ENCODE peak calls at places on chromosomes 6 and 20, in four cellular contexts. One of them, this sample, is unnamed.

GRCh38 chr6:53302678-53303360 is 45.9 kb downstream of the ELOVL5 start:
- DNase-seq in HepG2: peak; percentile 39
- DNase-seq in neural progenitor cell: no peak
- DNase-seq in Panc1: no peak
- DNase-seq in this sample: no peak

GRCh38 chr20:48975955-48976354 is 54.4 kb downstream of the ARFGEF2 start:
- DNase-seq in HepG2: no peak
- DNase-seq in neural progenitor cell: no peak
- DNase-seq in Panc1: no peak
- DNase-seq in this sample: no peak

GRCh38 chr6:82877213-82878195 is 188.1 kb downstream of the UBE3D start:
- DNase-seq in HepG2: no peak
- DNase-seq in neural progenitor cell: no peak
- DNase-seq in Panc1: no peak
- DNase-seq in this sample: no peak

GRCh38 chr6:37624606-37625574 is 72.8 kb downstream of the MDGA1 start:
- DNase-seq in HepG2: no peak
- DNase-seq in neural progenitor cell: no peak
- DNase-seq in Panc1: no peak
- DNase-seq in this sample: no peak

GRCh38 chr20:45937765-45938164 is 3.3 kb downstream of the PCIF1 start:
- DNase-seq in HepG2: no peak
- DNase-seq in neural progenitor cell: no peak
- DNase-seq in Panc1: no peak
- DNase-seq in this sample: no peak

GRCh38 chr6:29864037-29864795 is 36.6 kb downstream of the HLA-G start:
- DNase-seq in HepG2: no peak
- DNase-seq in neural progenitor cell: no peak
- DNase-seq in Panc1: no peak
- DNase-seq in this sample: no peak

GRCh38 chr6:35776364-35777215 is at the start of gene CLPSL2:
- DNase-seq in HepG2: no peak
- DNase-seq in neural progenitor cell: peak; percentile 71
- DNase-seq in Panc1: no peak
- DNase-seq in this sample: no peak

GRCh38 chr6:50989123-50989522 is 170.5 kb downstream of the TFAP2B start:
- DNase-seq in HepG2: no peak
- DNase-seq in neural progenitor cell: no peak
- DNase-seq in Panc1: no peak
- DNase-seq in this sample: no peak

GRCh38 chr6:105504660-105505059 is 101.8 kb upstream of the PREP start:
- DNase-seq in HepG2: no peak
- DNase-seq in neural progenitor cell: no peak
- DNase-seq in Panc1: no peak
- DNase-seq in this sample: no peak

GRCh38 chr20:17925940-17926300 is 42.7 kb downstream of the SNX5 start:
- DNase-seq in HepG2: no peak
- DNase-seq in neural progenitor cell: no peak
- DNase-seq in Panc1: no peak
- DNase-seq in this sample: no peak

GRCh38 chr20:59222239-59222981 is 58.8 kb downstream of the ZNF831 start:
- DNase-seq in HepG2: peak; percentile 55
- DNase-seq in neural progenitor cell: peak; percentile 90
- DNase-seq in Panc1: no peak
- DNase-seq in this sample: peak; percentile 65

GRCh38 chr6:1864496-1864895 is 254.8 kb downstream of the FOXC1 start:
- DNase-seq in HepG2: peak; percentile 28
- DNase-seq in neural progenitor cell: peak; percentile 55
- DNase-seq in Panc1: no peak
- DNase-seq in this sample: no peak

GRCh38 chr6:137291441-137291840 is 72.3 kb upstream of the IFNGR1 start:
- DNase-seq in HepG2: no peak
- DNase-seq in neural progenitor cell: no peak
- DNase-seq in Panc1: no peak
- DNase-seq in this sample: no peak

GRCh38 chr6:167398214-167399050 is 73.5 kb downstream of the TTLL2 start:
- DNase-seq in HepG2: peak; percentile 98
- DNase-seq in neural progenitor cell: no peak
- DNase-seq in Panc1: no peak
- DNase-seq in this sample: no peak

GRCh38 chr6:109456710-109457595 is 1.4 kb upstream of the MICAL1 start:
- DNase-seq in HepG2: no peak
- DNase-seq in neural progenitor cell: no peak
- DNase-seq in Panc1: no peak
- DNase-seq in this sample: no peak

GRCh38 chr20:1324598-1325172 is 4.3 kb downstream of the SDCBP2 start:
- DNase-seq in HepG2: no peak
- DNase-seq in neural progenitor cell: no peak
- DNase-seq in Panc1: no peak
- DNase-seq in this sample: peak; percentile 29

GRCh38 chr6:138277835-138278234 is 59.5 kb upstream of the PBOV1 start:
- DNase-seq in HepG2: no peak
- DNase-seq in neural progenitor cell: no peak
- DNase-seq in Panc1: no peak
- DNase-seq in this sample: no peak

GRCh38 chr20:64115171-64115911 is 8.0 kb upstream of the NPBWR2 start:
- DNase-seq in HepG2: no peak
- DNase-seq in neural progenitor cell: no peak
- DNase-seq in Panc1: no peak
- DNase-seq in this sample: no peak

GRCh38 chr6:18528084-18528743 is 141.1 kb downstream of the RNF144B start:
- DNase-seq in HepG2: no peak
- DNase-seq in neural progenitor cell: no peak
- DNase-seq in Panc1: no peak
- DNase-seq in this sample: no peak

GRCh38 chr20:31788578-31788977 is 30.6 kb upstream of the MYLK2 start:
- DNase-seq in HepG2: no peak
- DNase-seq in neural progenitor cell: no peak
- DNase-seq in Panc1: no peak
- DNase-seq in this sample: no peak

GRCh38 chr6:56902551-56903464 is 52.1 kb upstream of the BEND6 start:
- DNase-seq in HepG2: peak; percentile 25
- DNase-seq in neural progenitor cell: peak; percentile 33
- DNase-seq in Panc1: no peak
- DNase-seq in this sample: no peak

GRCh38 chr6:108730556-108731228 is 117.5 kb upstream of the ARMC2 start:
- DNase-seq in HepG2: no peak
- DNase-seq in neural progenitor cell: peak; percentile 15
- DNase-seq in Panc1: no peak
- DNase-seq in this sample: no peak

GRCh38 chr6:146543940-146544661 is 468 bp downstream of the RAB32 start:
- DNase-seq in HepG2: peak; percentile 74
- DNase-seq in neural progenitor cell: peak; percentile 45
- DNase-seq in Panc1: no peak
- DNase-seq in this sample: no peak

GRCh38 chr20:57501461-57502330 is 23.2 kb downstream of the CTCFL start:
- DNase-seq in HepG2: no peak
- DNase-seq in neural progenitor cell: peak; percentile 41
- DNase-seq in Panc1: no peak
- DNase-seq in this sample: no peak

GRCh38 chr20:53872561-53873248 is 197.7 kb downstream of the BCAS1 start:
- DNase-seq in HepG2: no peak
- DNase-seq in neural progenitor cell: no peak
- DNase-seq in Panc1: no peak
- DNase-seq in this sample: peak; percentile 33

GRCh38 chr6:105345506-105345905 is 57.4 kb downstream of the PREP start:
- DNase-seq in HepG2: no peak
- DNase-seq in neural progenitor cell: peak; percentile 63
- DNase-seq in Panc1: no peak
- DNase-seq in this sample: no peak

GRCh38 chr6:159042003-159042823 is 2.6 kb downstream of the TAGAP start:
- DNase-seq in HepG2: peak; percentile 70
- DNase-seq in neural progenitor cell: peak; percentile 88
- DNase-seq in Panc1: peak; percentile 54
- DNase-seq in this sample: peak; percentile 70

GRCh38 chr6:158322724-158323560 is 10.7 kb downstream of the TULP4 start:
- DNase-seq in HepG2: peak; percentile 97
- DNase-seq in neural progenitor cell: no peak
- DNase-seq in Panc1: no peak
- DNase-seq in this sample: no peak

GRCh38 chr6:130969807-130970491 is 93.1 kb downstream of the EPB41L2 start:
- DNase-seq in HepG2: peak; percentile 80
- DNase-seq in neural progenitor cell: peak; percentile 7
- DNase-seq in Panc1: no peak
- DNase-seq in this sample: no peak

GRCh38 chr20:10674684-10675455 is 1.1 kb upstream of the JAG1 start:
- DNase-seq in HepG2: peak; percentile 84
- DNase-seq in neural progenitor cell: peak; percentile 93
- DNase-seq in Panc1: no peak
- DNase-seq in this sample: no peak

GRCh38 chr6:167825759-167826229 is 917 bp upstream of the AFDN start:
- DNase-seq in HepG2: peak; percentile 52
- DNase-seq in neural progenitor cell: peak; percentile 90
- DNase-seq in Panc1: no peak
- DNase-seq in this sample: no peak

GRCh38 chr6:83536034-83536646 is 23.8 kb downstream of the PRSS35 start:
- DNase-seq in HepG2: peak; percentile 29
- DNase-seq in neural progenitor cell: peak; percentile 72
- DNase-seq in Panc1: peak; percentile 43
- DNase-seq in this sample: no peak

GRCh38 chr6:34292954-34293353 is 44.1 kb upstream of the SMIM29 start:
- DNase-seq in HepG2: no peak
- DNase-seq in neural progenitor cell: no peak
- DNase-seq in Panc1: no peak
- DNase-seq in this sample: no peak

GRCh38 chr6:42692151-42692911 is 30.1 kb downstream of the PRPH2 start:
- DNase-seq in HepG2: no peak
- DNase-seq in neural progenitor cell: no peak
- DNase-seq in Panc1: no peak
- DNase-seq in this sample: no peak

GRCh38 chr20:34791289-34792020 is 34.0 kb downstream of the NCOA6 start:
- DNase-seq in HepG2: no peak
- DNase-seq in neural progenitor cell: peak; percentile 28
- DNase-seq in Panc1: no peak
- DNase-seq in this sample: no peak
- H3K27ac ChIP-seq in HepG2: no peak overlapping the region
- H3K27ac ChIP-seq in neural progenitor cell: peak overlapping the region; percentile 64
- H3K27ac ChIP-seq in Panc1: no peak overlapping the region
- H3K27ac ChIP-seq in this sample: no peak overlapping the region

GRCh38 chr6:28742668-28743270 is 181.0 kb downstream of the TRIM27 start:
- DNase-seq in HepG2: peak; percentile 59
- DNase-seq in neural progenitor cell: peak; percentile 72
- DNase-seq in Panc1: no peak
- DNase-seq in this sample: no peak
- H3K4me3 ChIP-seq in HepG2: no peak overlapping the region
- H3K4me3 ChIP-seq in neural progenitor cell: peak overlapping the region; percentile 60
- H3K4me3 ChIP-seq in Panc1: peak overlapping the region; percentile 73
- H3K4me3 ChIP-seq in this sample: no peak overlapping the region

DNA sequence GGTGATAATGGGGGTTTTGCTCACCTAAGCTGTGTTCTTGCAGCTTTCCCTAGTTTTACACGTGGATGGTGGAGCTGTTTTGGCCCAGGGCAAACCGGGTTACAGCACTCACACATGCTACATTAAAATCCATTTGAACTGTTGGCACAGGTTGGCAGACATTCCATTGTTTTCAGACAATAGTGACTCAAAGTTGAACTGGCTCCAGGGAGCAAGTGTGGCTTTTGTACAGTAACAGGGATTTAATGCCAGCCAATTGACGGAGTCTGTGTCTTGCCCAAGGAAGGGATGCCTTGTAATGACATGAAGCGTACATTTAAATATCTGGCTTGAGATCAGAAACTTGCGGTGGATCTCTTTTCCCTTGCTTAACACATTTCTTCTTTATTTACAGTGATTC is 183.1 kb downstream of the DTNBP1 start:
- DNase-seq in HepG2: no peak
- DNase-seq in neural progenitor cell: no peak
- DNase-seq in Panc1: no peak
- DNase-seq in this sample: no peak
- H3K36me3 ChIP-seq in HepG2: peaks cover 15% of the 10 kb centered on the region
- H3K36me3 ChIP-seq in neural progenitor cell: peaks cover 3% of the 10 kb centered on the region
- H3K36me3 ChIP-seq in Panc1: no peaks in the 10 kb centered on the region
- H3K36me3 ChIP-seq in this sample: no peaks in the 10 kb centered on the region

DNA sequence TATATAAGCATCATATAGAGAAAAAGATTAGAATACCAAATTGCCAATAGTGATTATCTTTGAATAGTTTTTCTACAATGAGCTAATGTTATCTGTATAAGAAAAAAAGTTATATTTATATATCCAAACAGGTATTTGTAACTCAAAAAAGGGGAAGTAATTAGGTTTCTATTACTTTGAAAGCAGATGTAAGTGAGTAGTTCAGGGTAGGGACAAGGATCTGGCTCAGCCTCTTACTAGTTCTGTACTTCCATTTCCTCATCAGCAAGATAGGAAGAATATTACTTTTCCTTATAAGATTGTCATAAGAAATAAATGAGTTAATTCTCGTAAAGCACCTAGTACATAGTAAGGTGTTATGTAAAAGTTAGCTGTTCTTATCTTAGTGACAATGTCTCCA is 32.2 kb downstream of the AHI1 start:
- DNase-seq in HepG2: no peak
- DNase-seq in neural progenitor cell: no peak
- DNase-seq in Panc1: no peak
- DNase-seq in this sample: no peak
- H3K27ac ChIP-seq in HepG2: no peak overlapping the region
- H3K27ac ChIP-seq in neural progenitor cell: no peak overlapping the region
- H3K27ac ChIP-seq in Panc1: no peak overlapping the region
- H3K27ac ChIP-seq in this sample: no peak overlapping the region

GRCh38 chr6:154481541-154482013 is 28.9 kb downstream of the CNKSR3 start:
- DNase-seq in HepG2: no peak
- DNase-seq in neural progenitor cell: no peak
- DNase-seq in Panc1: no peak
- DNase-seq in this sample: no peak

GRCh38 chr6:154480144-154480639 is 30.3 kb downstream of the CNKSR3 start:
- DNase-seq in HepG2: no peak
- DNase-seq in neural progenitor cell: no peak
- DNase-seq in Panc1: no peak
- DNase-seq in this sample: no peak

GRCh38 chr6:154478691-154479090 is 31.8 kb downstream of the CNKSR3 start:
- DNase-seq in HepG2: no peak
- DNase-seq in neural progenitor cell: no peak
- DNase-seq in Panc1: no peak
- DNase-seq in this sample: no peak

GRCh38 chr6:154478021-154478651 is 32.3 kb downstream of the CNKSR3 start:
- DNase-seq in HepG2: no peak
- DNase-seq in neural progenitor cell: no peak
- DNase-seq in Panc1: no peak
- DNase-seq in this sample: no peak

DNA sequence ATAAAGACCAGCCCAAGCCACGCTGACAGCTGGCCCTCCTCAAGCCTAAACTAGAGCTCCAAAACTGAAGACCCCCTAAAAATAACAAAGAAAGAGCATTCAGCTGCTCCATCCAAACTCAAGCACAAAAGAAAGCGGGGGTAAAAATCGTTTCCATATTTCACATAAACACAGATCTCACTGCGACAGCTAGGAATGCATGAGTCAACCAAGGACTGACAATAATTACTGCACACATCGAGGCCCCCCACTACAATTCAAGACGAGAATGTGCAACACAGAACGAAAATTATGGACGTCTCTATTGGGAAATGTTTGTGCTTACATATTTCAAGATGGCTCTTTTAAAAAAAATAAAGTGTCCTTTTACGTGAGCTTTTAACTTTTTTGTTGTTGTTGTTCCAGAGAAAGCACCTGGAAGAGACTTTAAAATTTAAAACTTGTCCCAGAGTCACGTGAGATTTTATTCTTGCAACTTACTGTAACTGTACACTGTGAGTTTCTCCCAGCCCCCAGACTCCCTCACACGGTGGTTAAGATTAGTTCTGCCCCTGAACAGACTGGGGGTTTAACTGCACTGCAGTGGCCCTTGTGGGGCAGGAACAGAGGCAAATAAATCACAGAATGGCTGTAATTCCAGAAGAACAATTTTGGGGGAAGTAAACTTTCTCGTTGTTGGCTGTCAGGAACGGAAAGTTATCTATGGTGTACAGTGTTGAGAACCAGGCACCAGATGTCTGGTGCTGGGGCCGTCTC is 30.9 kb downstream of the CNKSR3 start:
- DNase-seq in HepG2: no peak
- DNase-seq in neural progenitor cell: no peak
- DNase-seq in Panc1: no peak
- DNase-seq in this sample: no peak
- H3K4me3 ChIP-seq in HepG2: no peak overlapping the region
- H3K4me3 ChIP-seq in neural progenitor cell: no peak overlapping the region
- H3K4me3 ChIP-seq in Panc1: peak overlapping the region; percentile 17
- H3K4me3 ChIP-seq in this sample: no peak overlapping the region